ENCODE peak calls at places on chromosomes 7 and 10, in seven cellular contexts. W, Q, P, L, B, O and S are unnamed samples.
A peak's percentile ranks its signal among the peaks of the same experiment; 100 is the strongest.

GRCh38 chr10:31134303-31134928 is 102.8 kb upstream of the ZNF438 start:
- DNase-seq in Q (no peak), O (peak; percentile 11), L (peak; percentile 46), B (no peak), P (peak; percentile 19), W (no peak), S (no peak)

GRCh38 chr10:28054211-28054888 is 55.5 kb upstream of the ODAD2 start:
- DNase-seq in Q (no peak), L (no peak), W (no peak), P (no peak), O (no peak), B (no peak), S (no peak)

GRCh38 chr10:69855346-69856163 is 53.8 kb downstream of the COL13A1 start:
- DNase-seq in Q (no peak), O (no peak), B (no peak), L (no peak), W (no peak), P (no peak), S (no peak)

GRCh38 chr10:2005546-2005945 is 268.2 kb upstream of the ADARB2 start:
- DNase-seq in B (no peak), L (no peak), P (no peak), W (no peak), Q (no peak), O (no peak), S (no peak)

GRCh38 chr10:30786131-30786530 is 156.6 kb upstream of the LYZL2 start:
- DNase-seq in Q (no peak), P (no peak), W (no peak), O (no peak), L (no peak), B (no peak), S (no peak)

GRCh38 chr10:75910032-75910431 is 478.6 kb downstream of the LRMDA start:
- DNase-seq in L (no peak), W (no peak), B (peak; percentile 19), Q (peak; percentile 24), O (no peak), P (no peak), S (no peak)

GRCh38 chr7:146902728-146903127 is 786.1 kb downstream of the CNTNAP2 start:
- DNase-seq in W (no peak), B (no peak), P (no peak), Q (no peak), L (no peak), O (no peak), S (no peak)

GRCh38 chr10:73941300-73941699 is 30.4 kb downstream of the PLAU start:
- DNase-seq in L (no peak), O (no peak), Q (no peak), P (no peak), B (no peak), W (no peak), S (no peak)

GRCh38 chr10:59868974-59869940 is 37.1 kb downstream of the CCDC6 start:
- DNase-seq in B (no peak), L (no peak), O (no peak), Q (no peak), P (no peak), W (no peak), S (no peak)

GRCh38 chr7:87926581-87927461 is 7.2 kb upstream of the ADAM22 start:
- DNase-seq in W (no peak), Q (peak; percentile 93), B (no peak), P (peak; percentile 42), O (peak; percentile 95), L (peak; percentile 17), S (peak; percentile 53)

GRCh38 chr10:7475046-7475860 is 64.4 kb upstream of the SFMBT2 start:
- DNase-seq in W (peak; percentile 38), L (no peak), O (no peak), B (no peak), Q (no peak), P (peak; percentile 26), S (no peak)

GRCh38 chr10:75400163-75400768 is 1.3 kb downstream of the ZNF503 start:
- DNase-seq in Q (no peak), B (no peak), O (no peak), L (no peak), P (no peak), W (no peak), S (no peak)

GRCh38 chr7:151823783-151824182 is 53.1 kb downstream of the PRKAG2 start:
- DNase-seq in Q (no peak), P (no peak), B (no peak), L (no peak), O (no peak), W (no peak), S (no peak)

GRCh38 chr7:3893789-3894153 is 592.7 kb downstream of the SDK1 start:
- DNase-seq in L (no peak), P (no peak), Q (no peak), B (no peak), O (no peak), W (no peak), S (no peak)

GRCh38 chr10:69348824-69349541 is 67.7 kb downstream of the TACR2 start:
- DNase-seq in B (peak; percentile 78), Q (no peak), P (peak; percentile 58), L (peak; percentile 88), O (no peak), W (peak; percentile 47), S (no peak)

DNA sequence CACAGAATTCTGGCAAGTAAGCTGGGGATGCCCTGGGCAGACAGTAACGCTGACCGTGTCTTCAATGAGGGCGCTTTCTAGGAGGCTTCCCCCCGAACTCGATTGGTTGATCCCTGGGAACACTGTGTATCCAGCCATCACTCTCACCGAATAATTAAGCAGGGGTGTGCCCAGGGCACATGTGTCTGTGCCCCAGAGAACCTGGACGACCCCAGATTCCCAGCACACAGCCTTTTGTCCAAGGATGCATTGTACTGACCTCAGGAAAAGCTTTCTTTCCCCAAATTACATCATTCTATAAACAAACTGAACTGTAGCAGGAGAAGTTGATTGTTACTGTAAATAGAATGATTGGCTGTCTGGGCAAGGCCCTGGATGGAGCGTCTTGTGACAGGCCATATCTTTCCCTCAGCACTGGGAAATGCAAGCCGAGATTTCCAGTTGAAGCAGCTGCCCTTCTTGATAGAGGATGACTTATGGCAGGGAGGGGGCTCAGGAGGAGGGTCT is 6.6 kb upstream of the DEPP1 start:
- DNase-seq in L (no peak), Q (no peak), W (no peak), O (no peak), B (no peak), P (no peak), S (no peak)
- H3K4me1 ChIP-seq in L (peaks cover 31% of the 10 kb centered on the region), Q (peaks cover 9% of the 10 kb centered on the region), W (peaks cover 85% of the 10 kb centered on the region), O (peaks cover 17% of the 10 kb centered on the region), B (peaks cover 34% of the 10 kb centered on the region), P (peaks cover 25% of the 10 kb centered on the region), S (peaks cover 59% of the 10 kb centered on the region)

GRCh38 chr7:47788083-47788482 is 160.2 kb downstream of the PKD1L1 start:
- DNase-seq in L (no peak), O (no peak), Q (no peak), W (no peak), P (no peak), B (no peak), S (no peak)

GRCh38 chr7:47787249-47788069 is 160.8 kb downstream of the PKD1L1 start:
- DNase-seq in L (no peak), Q (no peak), O (no peak), W (no peak), B (no peak), P (no peak), S (no peak)

GRCh38 chr7:47786557-47787248 is 161.6 kb downstream of the PKD1L1 start:
- DNase-seq in B (peak; percentile 100), W (peak; percentile 20), P (peak; percentile 28), Q (no peak), L (peak; percentile 99), O (no peak), S (peak; percentile 76)

GRCh38 chr7:47783456-47784240 is 164.6 kb downstream of the PKD1L1 start:
- DNase-seq in P (no peak), L (peak; percentile 57), Q (no peak), O (no peak), W (no peak), B (peak; percentile 89), S (no peak)

GRCh38 chr7:47785923-47786556 is 162.2 kb downstream of the PKD1L1 start:
- DNase-seq in P (no peak), O (no peak), W (no peak), L (no peak), Q (no peak), B (no peak), S (no peak)
- H3K4me1 ChIP-seq in P (peaks cover 32% of the 10 kb centered on the region), O (no peaks in the 10 kb centered on the region), W (peaks cover 16% of the 10 kb centered on the region), L (peaks cover 81% of the 10 kb centered on the region), Q (no peaks in the 10 kb centered on the region), B (peaks cover 70% of the 10 kb centered on the region), S (no peaks in the 10 kb centered on the region)

GRCh38 chr10:124240721-124241350 is 147.4 kb upstream of the CHST15 start:
- DNase-seq in P (peak; percentile 2), Q (no peak), O (no peak), B (no peak), W (no peak), L (no peak), S (no peak)
- H3K4me1 ChIP-seq in P (no peaks in the 10 kb centered on the region), Q (peaks cover 16% of the 10 kb centered on the region), O (no peaks in the 10 kb centered on the region), B (no peaks in the 10 kb centered on the region), W (no peaks in the 10 kb centered on the region), L (no peaks in the 10 kb centered on the region), S (no peaks in the 10 kb centered on the region)

DNA sequence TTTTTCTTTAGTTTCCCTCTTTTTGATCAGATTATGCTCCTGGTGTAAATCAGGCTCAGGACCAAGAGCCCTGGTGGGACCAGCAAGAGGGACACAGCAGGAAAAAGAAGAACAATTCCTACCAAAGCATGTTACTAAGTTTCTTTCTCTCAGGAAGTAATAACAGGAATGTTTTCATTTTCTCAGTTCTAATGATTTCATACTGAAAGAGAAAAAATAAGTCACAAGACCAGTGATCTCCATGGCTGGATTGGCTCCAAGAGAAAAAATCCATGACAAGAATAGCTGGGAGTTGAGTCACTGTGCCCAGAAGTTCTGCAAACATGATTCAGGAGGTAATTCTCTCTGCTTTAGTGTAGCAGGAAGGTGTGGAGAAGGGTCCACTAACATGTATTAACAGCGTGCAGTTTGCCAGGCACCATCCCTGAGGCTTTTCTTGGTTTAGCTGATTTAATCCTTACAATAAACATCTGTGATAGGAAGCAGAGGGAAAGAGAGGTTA is 23.8 kb upstream of the IFIT2 start:
- DNase-seq in L (peak; percentile 69), P (no peak), O (no peak), W (no peak), B (peak; percentile 86), Q (no peak), S (no peak)
- H3K4me1 ChIP-seq in L (peaks cover 88% of the 10 kb centered on the region), P (peaks cover 24% of the 10 kb centered on the region), O (no peaks in the 10 kb centered on the region), W (peaks cover 35% of the 10 kb centered on the region), B (peaks cover 57% of the 10 kb centered on the region), Q (no peaks in the 10 kb centered on the region), S (peaks cover 27% of the 10 kb centered on the region)

GRCh38 chr7:44634839-44635591 is 28.6 kb downstream of the OGDH start:
- DNase-seq in Q (no peak), B (no peak), L (no peak), O (no peak), W (peak; percentile 67), P (peak; percentile 83), S (peak; percentile 59)
- H3K4me1 ChIP-seq in Q (peaks cover 95% of the 10 kb centered on the region), B (peaks cover 44% of the 10 kb centered on the region), L (peaks cover 71% of the 10 kb centered on the region), O (peaks cover 87% of the 10 kb centered on the region), W (peaks cover 100% of the 10 kb centered on the region), P (peaks cover 94% of the 10 kb centered on the region), S (peaks cover 72% of the 10 kb centered on the region)

GRCh38 chr10:103472005-103472404 is 7.0 kb downstream of the CALHM3 start:
- DNase-seq in Q (peak; percentile 63), O (no peak), L (no peak), P (peak; percentile 28), W (no peak), B (no peak), S (no peak)
- H3K4me1 ChIP-seq in Q (peaks cover 33% of the 10 kb centered on the region), O (peaks cover 68% of the 10 kb centered on the region), L (peaks cover 35% of the 10 kb centered on the region), P (peaks cover 11% of the 10 kb centered on the region), W (no peaks in the 10 kb centered on the region), B (peaks cover 10% of the 10 kb centered on the region), S (peaks cover 13% of the 10 kb centered on the region)